ENCODE peak calls at places on chromosomes 16 and 17, in five cellular contexts. D is BJ; K is activated T-helper 2 cell treated with anti-CD3 and anti-CD28 coated beads, Interferon-gamma antibody, Interleukin-2, Interleukin-4, amounts not matched to agents 10 μg/mL and 5 μg/mL and 100 μg/mL, durations not matched to agents 14 hours and 24 hours and 36 hours; B is activated CD4-positive, alpha-beta memory T cell treated with anti-CD3 and anti-CD28 coated beads, Interleukin-2, amount 10 ng/mL, durations not matched to agents 7 days and 5 days; Q is NCI-H1105. X is an unnamed sample.

GRCh38 chr17:57195790-57196460 is 60.4 kb upstream of the MSI2 start:
- DNase-seq in D (no peak), K (no peak), B (no peak), Q (no peak), X (no peak)

GRCh38 chr17:21042434-21043295 is at the start of gene USP22:
- DNase-seq in D (no peak), K (no peak), B (peak; percentile 57), Q (peak; percentile 97), X (no peak)

GRCh38 chr17:74850914-74851313 is 8.8 kb downstream of the GRIN2C start:
- DNase-seq in D (no peak), K (no peak), B (no peak), Q (no peak), X (no peak)

GRCh38 chr17:32299579-32300158 is 34.0 kb downstream of the RHBDL3 start:
- DNase-seq in D (no peak), K (no peak), B (no peak), Q (no peak), X (no peak)

GRCh38 chr16:56662357-56663354 is 4.9 kb downstream of the MT1F start:
- DNase-seq in D (no peak), K (no peak), B (peak; percentile 52), Q (no peak), X (no peak)

GRCh38 chr17:65173284-65173793 is 36.2 kb downstream of the RGS9 start:
- DNase-seq in D (no peak), K (peak; percentile 81), B (peak; percentile 94), Q (peak; percentile 38), X (peak; percentile 89)

GRCh38 chr17:47701603-47702002 is 7.6 kb downstream of the TBKBP1 start:
- DNase-seq in D (no peak), K (no peak), B (no peak), Q (no peak), X (no peak)

GRCh38 chr17:79849953-79850352 is 10.7 kb upstream of the CBX4 start:
- DNase-seq in D (no peak), K (no peak), B (no peak), Q (no peak), X (no peak)

GRCh38 chr17:77637807-77638182 is 320.7 kb upstream of the TNRC6C start:
- DNase-seq in D (no peak), K (no peak), B (no peak), Q (no peak), X (no peak)

GRCh38 chr17:13995856-13996635 is 73.3 kb upstream of the COX10 start:
- DNase-seq in D (peak; percentile 14), K (no peak), B (no peak), Q (peak; percentile 44), X (peak; percentile 67)

GRCh38 chr17:68592667-68593330 is 8.4 kb downstream of the FAM20A start:
- DNase-seq in D (no peak), K (no peak), B (no peak), Q (peak; percentile 88), X (no peak)

GRCh38 chr16:69865701-69866100 is 85.4 kb upstream of the CLEC18A start:
- DNase-seq in D (no peak), K (no peak), B (no peak), Q (no peak), X (peak; percentile 92)

X was measured in fibroblast of villous mesenchyme.